ENCODE peak calls at places on chromosomes 13 and 19, in eight cellular contexts. M is heart right ventricle; X is IMR-90; S is left lung; V is CD4-positive, alpha-beta memory T cell; Y is left ventricle myocardium inferior; F is dorsolateral prefrontal cortex; T is brain microvascular endothelial cell. B is an unnamed sample.

GRCh38 chr13:98285317-98285716 is 108.2 kb upstream of the RNF113B start:
- DNase-seq in M (no peak), X (peak), S (no peak), V (no peak), Y (no peak), F (no peak), T (no peak), B (no peak)

GRCh38 chr19:35557539-35558399 is 5.7 kb downstream of the ATP4A start:
- DNase-seq in M (peak), X (peak), S (peak), V (peak), Y (peak), F (no peak), T (peak), B (peak)

GRCh38 chr13:94209110-94209509 is 270.4 kb downstream of the DCT start:
- DNase-seq in M (no peak), X (no peak), S (no peak), V (no peak), Y (no peak), F (no peak), T (no peak), B (no peak)

GRCh38 chr13:43058318-43058674 is 34.9 kb downstream of the DNAJC15 start:
- DNase-seq in M (peak), X (peak), S (no peak), V (no peak), Y (no peak), F (no peak), T (peak), B (no peak)

GRCh38 chr13:25821761-25822160 is 230.1 kb downstream of the SHISA2 start:
- DNase-seq in M (no peak), X (no peak), S (no peak), V (no peak), Y (no peak), F (no peak), T (no peak), B (no peak)

GRCh38 chr13:20360041-20360491 is 127.9 kb upstream of the GJB6 start:
- DNase-seq in M (no peak), X (peak), S (no peak), V (no peak), Y (no peak), F (no peak), T (peak), B (no peak)

GRCh38 chr13:95503662-95504061 is 48.9 kb upstream of the CLDN10 start:
- DNase-seq in M (no peak), X (no peak), S (no peak), V (no peak), Y (no peak), F (no peak), T (no peak), B (no peak)

GRCh38 chr13:45107539-45107938 is 12.8 kb upstream of the GTF2F2 start:
- DNase-seq in M (no peak), X (no peak), S (no peak), V (no peak), Y (no peak), F (no peak), T (no peak), B (no peak)

GRCh38 chr19:54561840-54562239 is 11.8 kb upstream of the LILRA2 start:
- DNase-seq in M (no peak), X (no peak), S (no peak), V (no peak), Y (no peak), F (no peak), T (no peak), B (no peak)

GRCh38 chr19:46859637-46860124 is 1.1 kb upstream of the ARHGAP35 start:
- DNase-seq in M (peak), X (peak), S (no peak), V (no peak), Y (peak), F (peak), T (peak), B (peak)

GRCh38 chr13:87859261-87859660 is 188.1 kb downstream of the SLITRK5 start:
- DNase-seq in M (no peak), X (no peak), S (no peak), V (no peak), Y (no peak), F (no peak), T (no peak), B (no peak)

GRCh38 chr19:35184884-35185283 is 30.3 kb downstream of the FXYD5 start:
- DNase-seq in M (no peak), X (no peak), S (no peak), V (no peak), Y (no peak), F (no peak), T (no peak), B (no peak)

GRCh38 chr19:8499048-8499833 is 3.2 kb downstream of the PRAM1 start:
- DNase-seq in M (no peak), X (no peak), S (no peak), V (no peak), Y (no peak), F (no peak), T (no peak), B (no peak)

GRCh38 chr13:102401305-102401704 is 543 bp downstream of the FGF14 start:
- DNase-seq in M (no peak), X (no peak), S (no peak), V (no peak), Y (no peak), F (no peak), T (no peak), B (no peak)

GRCh38 chr19:42634409-42635232 is 39.9 kb upstream of the CEACAM8 start:
- DNase-seq in M (no peak), X (peak), S (no peak), V (peak), Y (no peak), F (no peak), T (peak), B (no peak)

GRCh38 chr19:18049390-18049789 is 37.3 kb downstream of the IL12RB1 start:
- DNase-seq in M (peak), X (peak), S (peak), V (no peak), Y (peak), F (peak), T (peak), B (peak)

GRCh38 chr13:78194904-78195639 is 276.4 kb upstream of the EDNRB start:
- DNase-seq in M (no peak), X (peak), S (no peak), V (no peak), Y (no peak), F (no peak), T (no peak), B (no peak)

GRCh38 chr19:48635263-48635965 is 1.8 kb downstream of the DBP start:
- DNase-seq in M (peak), X (no peak), S (peak), V (peak), Y (peak), F (no peak), T (no peak), B (peak)

GRCh38 chr13:44311011-44311481 is 62.6 kb upstream of the SERP2 start:
- DNase-seq in M (no peak), X (peak), S (no peak), V (no peak), Y (no peak), F (no peak), T (no peak), B (peak)

GRCh38 chr19:3423183-3423829 is 56.9 kb downstream of the NFIC start:
- DNase-seq in M (peak), X (peak), S (no peak), V (no peak), Y (peak), F (no peak), T (peak), B (peak)
- H3K27ac ChIP-seq in M (peak), X (no peak), S (peak), V (no peak), Y (peak), F (peak), T (no peak), B (peak)

GRCh38 chr19:5804516-5805464 is at the start of gene NRTN:
- DNase-seq in M (no peak), X (no peak), S (peak), V (peak), Y (no peak), F (no peak), T (no peak), B (no peak)
- H3K27ac ChIP-seq in M (peak), X (no peak), S (no peak), V (peak), Y (peak), F (no peak), T (no peak), B (no peak)

DNA sequence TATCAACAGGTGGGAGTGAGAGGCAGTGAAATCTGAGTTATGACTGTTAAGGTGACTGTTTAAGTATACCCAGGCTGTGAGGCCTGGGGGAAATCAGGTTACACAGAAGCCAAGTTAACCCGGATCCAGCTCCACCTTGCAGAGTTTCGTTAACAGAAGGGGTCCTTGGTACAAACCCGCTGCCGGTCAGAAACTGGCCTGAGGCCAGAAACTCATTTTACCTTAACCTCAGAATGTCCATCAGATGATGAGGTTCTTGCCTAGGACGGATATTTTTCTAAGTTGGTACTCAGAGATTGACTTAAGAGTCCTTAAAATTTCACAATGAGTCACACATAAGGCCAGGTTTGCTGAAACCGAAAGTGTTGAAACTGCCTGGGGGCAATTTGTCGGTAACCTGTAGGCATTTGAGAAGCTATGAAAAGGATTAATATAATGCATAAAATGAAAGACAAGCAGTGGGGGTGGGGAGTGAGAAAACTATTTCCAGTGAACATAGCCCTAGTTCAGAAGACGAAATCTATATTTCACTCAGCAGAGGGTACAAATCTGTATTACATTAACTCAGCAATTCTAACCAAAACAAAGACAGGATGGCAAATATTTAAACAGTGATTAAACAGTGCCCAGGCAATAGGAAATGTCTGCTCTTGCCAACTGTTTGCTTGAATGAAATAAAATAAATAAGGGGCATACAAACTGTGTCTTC is 350.6 kb downstream of the KCNRG start:
- DNase-seq in M (no peak), X (no peak), S (no peak), V (peak), Y (no peak), F (no peak), T (no peak), B (no peak)
- H3K27ac ChIP-seq in M (no peak), X (no peak), S (peak), V (peak), Y (no peak), F (no peak), T (no peak), B (no peak)

GRCh38 chr19:1277061-1277460 is 1.7 kb downstream of the FAM174C start:
- DNase-seq in M (no peak), X (no peak), S (no peak), V (no peak), Y (no peak), F (no peak), T (no peak), B (no peak)

GRCh38 chr19:1275976-1276619 is 768 bp downstream of the FAM174C start:
- DNase-seq in M (no peak), X (no peak), S (no peak), V (no peak), Y (no peak), F (no peak), T (no peak), B (no peak)

GRCh38 chr19:1275260-1275975 is at the start of gene FAM174C:
- DNase-seq in M (peak), X (peak), S (peak), V (peak), Y (peak), F (peak), T (peak), B (peak)

GRCh38 chr19:1278074-1278473 is 2.7 kb downstream of the FAM174C start:
- DNase-seq in M (no peak), X (no peak), S (no peak), V (no peak), Y (no peak), F (no peak), T (no peak), B (no peak)

DNA sequence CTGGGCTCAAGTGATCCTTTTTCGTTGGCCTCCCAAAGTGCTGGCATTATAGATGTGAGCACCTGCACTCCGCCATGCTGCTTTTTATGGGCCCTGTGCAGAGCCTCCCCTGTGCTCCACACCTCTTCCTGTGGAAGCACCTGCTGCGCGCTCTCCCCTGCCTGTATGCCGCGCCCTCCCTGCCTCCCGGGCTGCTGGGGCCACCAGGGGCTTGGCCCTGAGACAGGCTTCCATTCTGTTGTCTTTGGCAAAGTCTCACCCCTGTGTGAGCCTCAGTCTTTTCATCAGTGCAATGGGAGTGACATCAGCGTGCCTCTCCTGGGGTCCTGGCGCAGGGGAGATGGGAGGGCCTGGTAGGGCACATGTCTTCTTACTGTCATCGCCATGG is 1.3 kb downstream of the FAM174C start:
- DNase-seq in M (no peak), X (no peak), S (no peak), V (peak), Y (no peak), F (no peak), T (no peak), B (peak)
- H3K27ac ChIP-seq in M (peak), X (no peak), S (peak), V (peak), Y (peak), F (peak), T (no peak), B (peak)

GRCh38 chr19:29671393-29672076 is 6.3 kb downstream of the PLEKHF1 start:
- DNase-seq in M (peak), X (no peak), S (peak), V (peak), Y (peak), F (no peak), T (peak), B (peak)
- H3K27ac ChIP-seq in M (peak), X (no peak), S (peak), V (peak), Y (peak), F (peak), T (no peak), B (peak)